ENCODE peak calls at places on chromosomes 12 and 14, in four cellular contexts. A, Q, C and B are unnamed samples.
A peak's percentile ranks its signal among the peaks of the same experiment; 100 is the strongest.

GRCh38 chr12:89709994-89710872 is 1.6 kb upstream of the ATP2B1 start:
- DNase-seq in A (peak; percentile 74), Q (peak; percentile 65), C (peak; percentile 70), B (peak; percentile 82)

GRCh38 chr14:23154876-23155587 is 28.4 kb downstream of the SLC7A8 start:
- DNase-seq in A (peak; percentile 44), Q (peak; percentile 68), C (no peak), B (peak; percentile 32)

GRCh38 chr12:91870872-91871707 is 274.6 kb downstream of the BTG1 start:
- DNase-seq in A (no peak), Q (no peak), C (no peak), B (no peak)

GRCh38 chr12:52942056-52942913 is 6.6 kb upstream of the KRT18 start:
- DNase-seq in A (no peak), Q (no peak), C (peak; percentile 81), B (no peak)

GRCh38 chr14:88417594-88417993 is 32.1 kb downstream of the SPATA7 start:
- DNase-seq in A (no peak), Q (no peak), C (no peak), B (no peak)

GRCh38 chr12:56571131-56571530 is 49.5 kb downstream of the RBMS2 start:
- DNase-seq in A (no peak), Q (no peak), C (peak; percentile 34), B (no peak)

GRCh38 chr14:86712176-86712575 is 1182.2 kb downstream of the FLRT2 start:
- DNase-seq in A (no peak), Q (no peak), C (no peak), B (no peak)

GRCh38 chr12:90010089-90010488 is 301.5 kb upstream of the ATP2B1 start:
- DNase-seq in A (no peak), Q (no peak), C (peak; percentile 19), B (no peak)

GRCh38 chr12:31803306-31804184 is 74.7 kb upstream of the AMN1 start:
- DNase-seq in A (no peak), Q (no peak), C (no peak), B (no peak)

GRCh38 chr14:77459072-77459723 is 1.3 kb downstream of the AHSA1 start:
- DNase-seq in A (peak; percentile 80), Q (no peak), C (peak; percentile 66), B (peak; percentile 72)

GRCh38 chr12:53224268-53224896 is 7.6 kb downstream of the RARG start:
- DNase-seq in A (peak; percentile 77), Q (no peak), C (peak; percentile 61), B (no peak)

GRCh38 chr12:82436354-82436753 is 78.0 kb downstream of the METTL25 start:
- DNase-seq in A (no peak), Q (no peak), C (no peak), B (no peak)

GRCh38 chr12:79371226-79371625 is 319.5 kb downstream of the PAWR start:
- DNase-seq in A (no peak), Q (no peak), C (no peak), B (no peak)

GRCh38 chr12:33653362-33653761 is 213.7 kb upstream of the SYT10 start:
- DNase-seq in A (no peak), Q (no peak), C (no peak), B (no peak)

GRCh38 chr12:47940773-47941474 is 22.5 kb upstream of the TMEM106C start:
- DNase-seq in A (no peak), Q (no peak), C (no peak), B (no peak)

GRCh38 chr12:120012067-120012621 is 23.1 kb downstream of the BICDL1 start:
- DNase-seq in A (no peak), Q (no peak), C (peak; percentile 21), B (peak; percentile 32)

GRCh38 chr12:15151141-15152091 is 69.8 kb downstream of the RERG start:
- DNase-seq in A (no peak), Q (no peak), C (peak; percentile 33), B (no peak)

GRCh38 chr14:81990312-81990761 is 456.7 kb upstream of the SEL1L start:
- DNase-seq in A (peak; percentile 46), Q (no peak), C (peak; percentile 63), B (peak; percentile 41)

GRCh38 chr14:106564058-106564643 is 1037.8 kb downstream of the TMEM121 start:
- DNase-seq in A (no peak), Q (no peak), C (peak; percentile 68), B (no peak)

GRCh38 chr12:64187370-64187769 is 34.7 kb downstream of the KICS2 start:
- DNase-seq in A (no peak), Q (no peak), C (no peak), B (no peak)

GRCh38 chr12:93381183-93381975 is 3.7 kb downstream of the NUDT4 start:
- DNase-seq in A (no peak), Q (no peak), C (no peak), B (no peak)

GRCh38 chr12:6390084-6390799 is 6.3 kb downstream of the LTBR start:
- DNase-seq in A (no peak), Q (no peak), C (no peak), B (no peak)

GRCh38 chr14:64012720-64013119 is 159.9 kb downstream of the SYNE2 start:
- DNase-seq in A (no peak), Q (no peak), C (no peak), B (no peak)

GRCh38 chr14:64411001-64411400 is 22.8 kb downstream of the MTHFD1 start:
- DNase-seq in A (no peak), Q (no peak), C (no peak), B (no peak)

GRCh38 chr14:67514650-67515385 is 18.3 kb upstream of the PLEKHH1 start:
- DNase-seq in A (peak; percentile 32), Q (no peak), C (peak; percentile 34), B (peak; percentile 47)

GRCh38 chr14:74978416-74978947 is 23.1 kb upstream of the PGF start:
- DNase-seq in A (no peak), Q (no peak), C (no peak), B (peak; percentile 68)

GRCh38 chr12:77204055-77204454 is 138.7 kb upstream of the E2F7 start:
- DNase-seq in A (peak; percentile 25), Q (no peak), C (peak; percentile 10), B (no peak)
- TF ChIP-seq CTCF in A (no peak), Q (no peak), C (no peak), B (no peak)

DNA sequence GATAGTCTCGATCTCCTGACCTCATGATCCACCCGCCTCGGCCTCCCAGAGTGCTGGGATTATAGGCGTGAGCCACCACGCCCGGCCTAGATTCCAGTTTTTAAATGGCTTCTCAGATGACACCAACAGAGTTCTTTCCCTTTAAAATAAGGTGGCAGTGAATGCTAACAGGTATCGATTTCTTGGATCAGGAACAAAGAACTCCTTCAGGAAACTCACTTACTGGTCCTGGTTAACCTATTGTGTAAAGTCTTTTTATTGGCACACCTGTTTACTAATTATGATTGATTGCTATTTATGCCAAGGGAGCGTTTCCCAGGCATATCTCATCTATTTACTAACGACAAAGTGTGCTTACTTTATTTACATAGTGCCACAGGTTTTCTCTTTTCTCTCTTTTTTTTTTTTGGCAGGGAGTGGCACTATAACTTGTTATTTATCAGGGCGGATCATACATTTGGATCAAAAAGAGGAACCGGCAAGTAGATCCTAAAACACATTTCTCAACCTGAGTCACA is 89.7 kb downstream of the GLT1D1 start:
- DNase-seq in A (no peak), Q (no peak), C (no peak), B (no peak)
- TF ChIP-seq CTCF in A (no peak), Q (no peak), C (no peak), B (no peak)

GRCh38 chr12:116818341-116818856 is 62.8 kb downstream of the HRK start:
- DNase-seq in A (no peak), Q (no peak), C (no peak), B (no peak)

GRCh38 chr12:116821291-116821690 is 60.0 kb downstream of the HRK start:
- DNase-seq in A (no peak), Q (no peak), C (no peak), B (no peak)

GRCh38 chr12:116813271-116814041 is 67.8 kb downstream of the HRK start:
- DNase-seq in A (no peak), Q (no peak), C (no peak), B (no peak)

GRCh38 chr12:116820077-116820656 is 61.1 kb downstream of the HRK start:
- DNase-seq in A (no peak), Q (no peak), C (no peak), B (no peak)

DNA sequence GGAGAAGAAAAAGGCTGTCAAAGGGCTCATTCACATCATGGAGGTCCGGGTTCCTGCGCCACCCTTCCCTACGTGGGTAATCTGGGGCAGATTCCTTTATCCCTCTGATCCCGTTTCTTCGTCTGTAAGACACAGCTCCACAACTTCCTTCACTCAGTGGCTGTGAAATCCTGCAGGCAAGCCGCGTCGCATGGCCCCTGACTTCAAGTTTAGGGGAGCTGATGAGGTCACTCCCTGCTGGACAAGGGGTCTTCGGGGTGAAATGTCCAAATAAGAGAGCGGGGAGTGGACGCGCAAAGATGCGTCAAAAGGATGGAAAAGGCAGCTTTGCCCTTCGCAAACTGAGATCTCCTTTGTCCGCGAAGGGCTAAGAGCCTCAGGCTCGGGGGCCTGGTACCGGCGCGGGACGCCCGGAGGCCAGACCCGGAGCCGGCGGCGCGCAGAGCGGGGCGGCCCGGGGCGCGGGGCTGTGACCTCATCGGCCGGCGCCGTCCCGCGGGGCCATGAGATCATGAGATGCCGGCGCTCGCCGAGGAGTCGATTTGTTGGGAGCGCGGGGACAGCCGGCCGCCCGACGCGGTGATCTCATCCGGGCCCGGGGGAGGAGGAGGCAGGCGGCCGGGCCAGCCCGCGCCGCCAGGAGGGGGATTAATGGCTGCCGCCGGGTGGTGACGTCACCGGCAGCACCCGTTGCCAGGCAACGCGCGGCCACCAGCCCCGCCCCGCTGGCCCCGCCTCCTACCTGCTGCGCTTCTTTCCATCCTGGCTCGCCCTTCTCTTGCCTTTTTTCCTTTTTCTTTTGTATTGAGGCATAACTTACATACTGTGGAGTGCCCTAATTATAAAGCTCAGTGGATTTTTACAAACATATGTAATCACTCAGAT is 62.1 kb downstream of the HRK start:
- DNase-seq in A (peak; percentile 89), Q (peak; percentile 86), C (peak; percentile 93), B (peak; percentile 95)
- TF ChIP-seq CTCF in A (no peak), Q (no peak), C (no peak), B (no peak)

GRCh38 chr14:35533357-35534129 is 421 bp upstream of the INSM2 start:
- DNase-seq in A (peak; percentile 98), Q (no peak), C (peak; percentile 93), B (peak; percentile 100)
- TF ChIP-seq CTCF in A (no peak), Q (no peak), C (peak; percentile 2), B (no peak)

GRCh38 chr14:49687942-49688700 is at the start of gene POLE2:
- DNase-seq in A (peak; percentile 87), Q (peak; percentile 66), C (peak; percentile 86), B (peak; percentile 82)
- TF ChIP-seq CTCF in A (no peak), Q (no peak), C (no peak), B (no peak)

DNA sequence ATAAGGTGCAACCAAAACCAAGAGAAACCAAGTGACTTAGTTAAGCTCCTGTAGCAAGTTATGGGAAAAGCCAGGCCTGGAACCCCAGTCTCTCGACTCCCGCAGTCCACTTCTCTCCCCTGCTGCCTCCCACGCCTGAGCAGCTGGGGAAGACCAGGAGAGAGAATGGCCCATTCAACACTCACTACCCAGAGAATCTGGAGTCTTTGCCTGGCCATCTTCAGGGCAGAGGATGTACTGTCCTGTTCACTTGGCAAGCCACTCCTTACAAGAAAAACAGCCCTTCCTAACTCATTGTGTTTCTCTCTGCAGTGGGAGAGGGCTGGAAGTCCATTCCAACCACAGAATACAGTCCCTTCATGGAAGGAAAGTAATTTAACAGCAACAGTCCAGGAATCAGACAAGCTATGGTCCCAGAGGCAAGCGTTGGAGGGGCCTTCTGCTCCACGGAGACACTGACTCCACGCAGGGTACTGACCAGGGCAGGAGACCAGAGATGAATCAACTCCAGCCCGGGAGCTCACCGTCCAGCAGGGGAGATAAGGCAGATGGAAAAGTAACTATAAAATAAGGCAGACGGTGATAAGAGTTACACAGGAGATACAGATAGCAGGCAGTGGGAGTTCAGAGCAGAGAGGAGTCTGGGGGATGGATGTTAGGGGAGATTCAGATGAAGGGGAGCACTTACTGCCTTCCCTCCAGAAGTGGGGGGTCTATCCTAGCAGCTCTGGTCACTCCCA is 1.6 kb downstream of the PITPNM2 start:
- DNase-seq in A (no peak), Q (no peak), C (no peak), B (no peak)
- TF ChIP-seq CTCF in A (no peak), Q (no peak), C (no peak), B (no peak)